ENCODE peak calls at places on chromosomes 2 and 18, in five cellular contexts. F is cardiac fibroblast, C is bronchial epithelial cell, W is fibroblast of pulmonary artery, V is uterus. T is an unnamed sample.

GRCh38 chr2:11675423-11676112 is 5.6 kb upstream of the NTSR2 start:
- DNase-seq in F (no peak), C (no peak), W (no peak), V (no peak), T (no peak)

GRCh38 chr18:59686260-59686659 is 11.0 kb downstream of the CCBE1 start:
- DNase-seq in F (no peak), C (no peak), W (no peak), V (no peak), T (no peak)

GRCh38 chr2:217085543-217085942 is 225.7 kb upstream of the TNP1 start:
- DNase-seq in F (peak), C (peak), W (no peak), V (no peak), T (no peak)

GRCh38 chr2:200523604-200524003 is 2.4 kb upstream of the SGO2 start:
- DNase-seq in F (no peak), C (no peak), W (no peak), V (no peak), T (no peak)

GRCh38 chr18:34959989-34960388 is 81.2 kb upstream of the MAPRE2 start:
- DNase-seq in F (no peak), C (no peak), W (no peak), V (no peak), T (no peak)

GRCh38 chr2:213490087-213490486 is 205.8 kb downstream of the SPAG16 start:
- DNase-seq in F (no peak), C (peak), W (no peak), V (no peak), T (no peak)

GRCh38 chr2:237207641-237208040 is 122.0 kb downstream of the COPS8 start:
- DNase-seq in F (peak), C (no peak), W (peak), V (peak), T (peak)

GRCh38 chr2:67290451-67290991 is 106.6 kb upstream of the ETAA1 start:
- DNase-seq in F (peak), C (peak), W (peak), V (no peak), T (peak)

GRCh38 chr2:168430431-168430830 is 25.6 kb upstream of the CERS6 start:
- DNase-seq in F (no peak), C (no peak), W (no peak), V (no peak), T (no peak)

GRCh38 chr2:226760412-226761194 is 39.0 kb downstream of the IRS1 start:
- DNase-seq in F (peak), C (peak), W (peak), V (no peak), T (peak)

GRCh38 chr2:28465148-28465885 is 30.5 kb upstream of the PLB1 start:
- DNase-seq in F (no peak), C (no peak), W (no peak), V (no peak), T (no peak)

GRCh38 chr2:171520471-171520870 is 1.8 kb upstream of the CYBRD1 start:
- DNase-seq in F (no peak), C (no peak), W (no peak), V (no peak), T (no peak)

GRCh38 chr2:237692601-237693079 is 65.3 kb downstream of the LRRFIP1 start:
- DNase-seq in F (peak), C (no peak), W (no peak), V (peak), T (no peak)

GRCh38 chr2:128278979-128279378 is 39.7 kb downstream of the HS6ST1 start:
- DNase-seq in F (no peak), C (no peak), W (no peak), V (peak), T (no peak)

GRCh38 chr2:55992465-55992864 is 68.9 kb upstream of the EFEMP1 start:
- DNase-seq in F (peak), C (peak), W (peak), V (peak), T (peak)

GRCh38 chr2:96881349-96882195 is 11.7 kb upstream of the SEMA4C start:
- DNase-seq in F (no peak), C (no peak), W (no peak), V (no peak), T (no peak)

GRCh38 chr18:39341106-39341505 is 1775.5 kb upstream of the CELF4 start:
- DNase-seq in F (no peak), C (no peak), W (no peak), V (no peak), T (no peak)

DNA sequence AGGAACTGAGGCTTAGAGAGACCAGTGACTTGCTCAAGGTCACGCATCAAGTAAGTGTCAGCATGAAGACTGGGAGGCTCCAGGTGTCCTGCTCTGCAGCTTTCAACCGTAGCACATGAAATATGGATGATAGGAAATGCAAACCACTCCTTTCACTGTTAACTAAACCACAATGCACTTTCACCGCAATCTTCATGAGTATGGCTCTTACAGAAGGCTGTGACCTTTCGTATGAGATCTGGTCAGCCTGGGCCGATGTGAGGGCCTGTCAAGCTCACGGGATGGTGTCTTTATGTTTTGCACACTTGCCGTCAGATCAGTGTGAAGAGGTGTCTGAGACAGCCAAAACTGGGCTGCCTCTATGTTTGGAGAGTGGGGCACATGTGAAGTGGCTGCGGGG is 62.7 kb upstream of the AFF3 start:
- DNase-seq in F (no peak), C (no peak), W (no peak), V (no peak), T (no peak)
- H3K4me3 ChIP-seq in F (no peak), C (no peak), W (no peak), V (no peak), T (no peak)

DNA sequence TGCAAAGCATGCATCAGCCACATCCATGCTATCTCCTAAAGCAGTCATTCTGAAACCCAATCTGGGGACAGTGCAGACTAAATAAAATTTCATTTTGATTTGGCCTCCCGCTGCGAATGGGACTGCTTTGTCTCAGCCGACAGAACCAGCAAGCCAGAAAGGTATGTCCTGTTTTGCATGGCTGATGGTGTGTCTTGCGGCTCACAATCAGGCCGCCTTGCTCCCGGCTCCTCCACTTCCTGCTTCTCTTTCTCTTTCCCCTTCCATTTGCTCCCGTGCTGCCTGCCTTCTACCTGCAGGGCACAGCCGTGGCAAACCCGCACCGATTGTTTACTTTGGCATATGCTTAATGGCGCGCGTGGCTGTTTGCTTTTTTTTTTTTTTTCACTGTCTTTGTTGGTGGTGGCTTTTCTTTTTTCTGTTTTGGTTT is 419.5 kb upstream of the POU3F3 start:
- DNase-seq in F (no peak), C (peak), W (no peak), V (no peak), T (no peak)
- H3K4me3 ChIP-seq in F (no peak), C (no peak), W (no peak), V (no peak), T (no peak)

DNA sequence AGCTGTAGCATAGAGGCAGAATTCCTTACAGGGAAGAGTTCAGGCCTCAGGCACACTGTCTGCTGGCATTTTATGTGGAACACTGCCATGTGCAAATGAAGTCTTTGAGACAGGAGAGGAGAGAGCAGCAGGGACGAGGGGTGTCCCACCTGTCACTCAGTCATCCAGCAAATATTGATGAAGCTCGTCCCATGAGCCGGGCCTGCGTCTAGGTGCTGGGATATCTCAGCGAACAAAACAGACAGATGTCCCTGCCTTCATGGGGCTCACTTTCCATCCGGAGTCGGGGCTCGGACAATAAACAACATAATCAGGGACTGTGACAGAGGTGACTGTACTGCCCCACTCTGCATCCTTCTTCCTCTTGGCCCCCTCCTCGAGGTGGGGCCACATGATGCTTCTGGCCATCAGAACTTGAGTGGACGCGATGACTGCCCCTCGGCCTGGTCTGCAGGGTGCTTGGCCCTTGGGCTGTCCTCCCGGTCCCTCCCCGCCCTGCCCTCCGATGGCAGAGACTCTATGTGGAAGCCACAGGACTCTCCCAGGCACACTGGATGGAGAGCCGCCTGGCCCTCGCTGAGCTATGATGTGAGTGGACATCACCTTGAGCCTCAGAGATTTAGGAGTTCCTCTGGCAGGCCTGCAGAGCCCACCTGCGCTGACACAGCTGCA is 78.8 kb downstream of the MBP start:
- DNase-seq in F (no peak), C (no peak), W (no peak), V (no peak), T (no peak)
- H3K4me3 ChIP-seq in F (no peak), C (no peak), W (no peak), V (no peak), T (no peak)

GRCh38 chr2:239285071-239285931 is 115.5 kb downstream of the HDAC4 start:
- DNase-seq in F (no peak), C (no peak), W (peak), V (no peak), T (no peak)
- H3K4me3 ChIP-seq in F (no peak), C (no peak), W (no peak), V (peak), T (no peak)

T was measured in fibroblast of the aortic adventitia.